ENCODE peak calls at places on chromosomes 11 and 22, in five cellular contexts. J is IMR-90, O is thoracic aorta, E is uterus, K is neural progenitor cell. B is an unnamed sample. For H3K9me3, the result is how much of the 10 kb centered on the place peaks cover.

GRCh38 chr22:22558972-22559603 is at the start of gene PRAME:
- DNase-seq in E (no peak), O (no peak), K (peak), J (peak), B (peak)

GRCh38 chr22:20430641-20431519 is 6.7 kb downstream of the SCARF2 start:
- DNase-seq in J (no peak), O (no peak), K (peak), E (no peak), B (no peak)

GRCh38 chr22:30420401-30421178 is 5.0 kb upstream of the MTFP1 start:
- DNase-seq in J (peak), O (no peak), E (no peak), K (no peak), B (no peak)

GRCh38 chr22:17890245-17890671 is 116.0 kb upstream of the BID start:
- DNase-seq in O (no peak), J (peak), K (no peak), E (no peak), B (peak)

GRCh38 chr22:34080501-34080900 is 160.2 kb upstream of the LARGE1 start:
- DNase-seq in O (no peak), K (no peak), J (no peak), E (no peak), B (no peak)

GRCh38 chr22:44351037-44351436 is 38.3 kb upstream of the SHISAL1 start:
- DNase-seq in K (no peak), O (no peak), E (no peak), J (no peak), B (no peak)

GRCh38 chr11:121466063-121466794 is 13.5 kb upstream of the SORL1-AS1 start:
- DNase-seq in J (peak), K (peak), E (peak), O (peak), B (peak)

GRCh38 chr11:119319136-119319701 is 2.3 kb upstream of the MCAM start:
- DNase-seq in E (no peak), O (no peak), K (no peak), J (no peak), B (no peak)

GRCh38 chr22:31248965-31249940 is 37.2 kb downstream of the LIMK2 start:
- DNase-seq in J (no peak), K (no peak), E (no peak), O (no peak), B (no peak)

GRCh38 chr11:122033631-122034030 is 82.4 kb downstream of the BLID start:
- DNase-seq in O (no peak), E (no peak), J (no peak), K (no peak), B (no peak)

GRCh38 chr11:95802806-95803205 is 12.5 kb downstream of the CEP57 start:
- DNase-seq in E (no peak), O (no peak), J (no peak), K (no peak), B (no peak)

GRCh38 chr11:15127341-15127740 is 12.6 kb downstream of the INSC start:
- DNase-seq in O (no peak), J (peak), E (no peak), K (no peak), B (no peak)

GRCh38 chr11:95517453-95517852 is 272.1 kb downstream of the FAM76B start:
- DNase-seq in O (no peak), E (no peak), J (no peak), K (no peak), B (no peak)

GRCh38 chr11:125207866-125208425 is 43.4 kb downstream of the PKNOX2 start:
- DNase-seq in E (no peak), J (peak), K (no peak), O (no peak), B (no peak)

GRCh38 chr22:26079009-26079408 is 90.3 kb upstream of the SEZ6L start:
- DNase-seq in J (no peak), E (no peak), K (peak), O (no peak), B (no peak)

GRCh38 chr11:114311946-114312345 is 15.7 kb downstream of the NNMT start:
- DNase-seq in E (no peak), K (no peak), O (no peak), J (no peak), B (no peak)

GRCh38 chr11:45666648-45667642 is 1.5 kb upstream of the CHST1 start:
- DNase-seq in K (no peak), J (no peak), O (no peak), E (no peak), B (no peak)

GRCh38 chr11:124832571-124832970 is 32.4 kb upstream of the MSANTD2 start:
- DNase-seq in O (no peak), K (no peak), J (no peak), E (no peak), B (no peak)

GRCh38 chr11:113779496-113779895 is at the start of gene CLDN25:
- DNase-seq in J (no peak), K (no peak), O (no peak), E (no peak), B (no peak)

GRCh38 chr11:90818196-90818735 is 595.4 kb upstream of the CHORDC1 start:
- DNase-seq in J (no peak), K (no peak), E (no peak), O (no peak), B (no peak)

GRCh38 chr11:124170801-124171586 is 12.2 kb upstream of the OR10D3 start:
- DNase-seq in J (no peak), E (no peak), K (no peak), O (no peak), B (no peak)

GRCh38 chr11:133892126-133892525 is 46.8 kb upstream of the SPATA19 start:
- DNase-seq in E (no peak), K (no peak), J (no peak), O (no peak), B (no peak)

GRCh38 chr11:1771273-1771672 is 7.5 kb upstream of the CTSD start:
- DNase-seq in K (no peak), J (no peak), E (no peak), O (peak), B (peak)

GRCh38 chr11:26710489-26710888 is 11.4 kb downstream of the SLC5A12 start:
- DNase-seq in O (no peak), J (no peak), E (no peak), K (no peak), B (no peak)

GRCh38 chr22:44091021-44091721 is 67.1 kb downstream of the PARVB start:
- DNase-seq in K (peak), E (no peak), O (no peak), J (no peak), B (no peak)

GRCh38 chr11:11813288-11813962 is 28.3 kb upstream of the USP47 start:
- DNase-seq in K (no peak), J (peak), O (peak), E (peak), B (no peak)

GRCh38 chr11:68200639-68201038 is 12.5 kb downstream of the KMT5B start:
- DNase-seq in J (peak), K (no peak), O (no peak), E (no peak), B (no peak)

GRCh38 chr11:119509277-119509841 is 86.4 kb upstream of the THY1 start:
- DNase-seq in J (peak), E (no peak), O (no peak), K (no peak), B (no peak)

GRCh38 chr11:61037694-61038093 is 64.6 kb upstream of the CD5 start:
- DNase-seq in K (no peak), O (no peak), E (no peak), J (no peak), B (no peak)

GRCh38 chr11:88292156-88292844 is 45.2 kb downstream of the CTSC start:
- DNase-seq in K (no peak), O (no peak), J (peak), E (peak), B (no peak)

GRCh38 chr11:101840720-101841119 is 74.1 kb upstream of the CEP126 start:
- DNase-seq in E (no peak), J (peak), K (no peak), O (no peak), B (no peak)

GRCh38 chr11:16794047-16794818 is 55.8 kb downstream of the C11orf58 start:
- DNase-seq in O (no peak), J (no peak), K (peak), E (no peak), B (no peak)

GRCh38 chr11:45210846-45211245 is 64.4 kb downstream of the PRDM11 start:
- DNase-seq in K (no peak), O (no peak), E (peak), J (no peak), B (no peak)

GRCh38 chr11:63939351-63939920 is 634 bp downstream of the NAA40 start:
- DNase-seq in K (no peak), J (no peak), O (no peak), E (no peak), B (no peak)

GRCh38 chr11:86134580-86135318 is 65.9 kb upstream of the PICALM start:
- DNase-seq in J (no peak), K (no peak), E (no peak), O (no peak), B (no peak)

DNA sequence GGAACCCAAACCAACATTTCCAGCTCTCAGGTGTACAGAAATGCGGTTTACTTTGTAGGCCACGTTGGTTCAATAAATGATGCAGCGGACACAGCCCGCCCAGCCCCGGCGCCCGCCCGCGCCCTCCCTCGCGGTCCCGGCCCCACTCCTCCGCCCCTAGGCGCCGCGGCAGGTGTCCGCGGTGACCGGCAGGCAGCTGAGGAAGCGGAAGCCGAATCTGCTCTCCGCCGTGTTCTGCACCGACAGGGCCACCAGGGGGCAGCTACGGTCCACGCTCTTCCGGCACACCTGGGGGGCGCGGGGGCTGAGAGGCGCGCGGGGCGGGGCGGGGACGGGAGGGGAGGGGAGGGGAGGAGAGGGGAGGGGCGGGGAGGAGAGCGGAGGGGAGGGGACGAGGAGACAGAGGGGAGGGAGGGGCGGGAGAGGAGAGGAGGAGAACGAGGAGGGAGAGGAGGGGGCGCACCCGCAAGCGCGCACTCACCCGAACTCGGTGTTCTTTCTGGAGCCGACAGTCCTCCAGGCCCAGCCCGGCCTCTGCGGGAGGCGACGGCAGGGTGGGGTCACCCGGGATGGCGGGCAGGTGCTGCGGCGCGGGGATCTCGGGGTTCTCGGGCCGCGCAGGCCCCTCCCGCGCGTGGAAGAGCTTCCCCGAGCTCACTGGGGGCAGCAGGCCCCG is 5.6 kb downstream of the LMNTD2 start:
- DNase-seq in E (no peak), O (no peak), J (no peak), K (peak), B (peak)
- H3K4me3 ChIP-seq in E (no peak), O (peak), J (no peak), K (peak), B (peak)

DNA sequence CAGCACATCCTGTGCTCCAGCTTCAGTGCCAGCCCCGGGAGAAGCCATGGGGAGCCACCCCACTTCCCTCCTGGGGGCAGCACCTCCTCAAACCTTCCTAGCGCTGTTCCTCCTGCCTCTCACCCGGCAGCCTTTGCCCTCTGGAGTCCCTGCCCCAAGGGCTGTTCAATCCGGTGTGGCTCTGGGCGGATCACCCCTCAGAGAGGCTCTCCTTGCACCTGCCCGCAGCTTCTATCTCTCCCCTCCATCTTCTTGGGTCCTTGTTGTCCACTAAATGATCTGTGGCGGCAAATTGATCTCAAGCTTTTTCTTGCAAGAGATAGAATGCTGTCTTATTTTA is 18.1 kb upstream of the CDKN1C start:
- DNase-seq in O (no peak), E (no peak), K (no peak), J (no peak), B (no peak)
- TF ChIP-seq CTCF in O (no peak), E (no peak), K (no peak), J (no peak), B (no peak)

DNA sequence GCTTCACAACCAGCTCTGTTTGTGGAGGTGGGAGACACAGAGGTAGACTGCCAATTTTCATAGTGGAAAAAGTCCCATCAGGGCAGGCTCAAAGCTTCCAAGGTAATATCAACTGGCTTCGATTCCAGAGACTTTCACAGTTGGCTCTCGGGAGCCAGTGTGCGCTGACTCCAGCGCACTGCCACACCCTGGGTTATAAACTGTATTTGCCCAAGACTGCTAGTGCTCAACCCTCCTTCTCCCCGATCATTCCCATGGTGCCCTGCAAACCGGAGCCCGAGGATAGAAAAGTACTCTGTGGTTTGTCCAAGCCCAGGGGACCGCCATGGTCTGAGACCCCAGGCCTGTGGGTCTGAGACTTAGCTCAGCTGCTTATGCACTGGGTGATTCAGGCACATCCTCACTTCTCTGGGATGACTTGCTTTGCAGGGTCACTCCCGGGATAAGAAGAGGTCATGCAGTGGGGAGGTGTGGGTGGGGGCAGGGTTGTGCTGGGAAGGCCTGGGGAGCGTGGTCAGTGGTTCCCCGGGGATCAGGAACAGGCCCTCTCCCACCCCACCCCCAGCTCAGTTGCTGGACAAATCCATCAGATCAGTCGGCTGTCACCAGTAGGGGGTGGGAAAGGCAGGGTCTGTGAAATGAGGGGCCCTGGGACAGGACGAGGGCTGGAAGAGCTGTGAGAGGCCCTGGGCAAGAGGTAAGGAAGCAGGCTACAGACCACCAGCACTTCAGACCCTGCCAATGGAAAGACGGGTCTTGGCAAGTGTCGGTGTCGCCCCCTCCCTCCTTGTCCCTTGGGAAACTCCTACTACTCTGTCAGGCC is 26.7 kb upstream of the PICK1 start:
- DNase-seq in J (peak), E (no peak), O (no peak), K (peak), B (no peak)
- H3K9me3 ChIP-seq in J (under half), E (under half), O (under half), K (under half), B (under half)

DNA sequence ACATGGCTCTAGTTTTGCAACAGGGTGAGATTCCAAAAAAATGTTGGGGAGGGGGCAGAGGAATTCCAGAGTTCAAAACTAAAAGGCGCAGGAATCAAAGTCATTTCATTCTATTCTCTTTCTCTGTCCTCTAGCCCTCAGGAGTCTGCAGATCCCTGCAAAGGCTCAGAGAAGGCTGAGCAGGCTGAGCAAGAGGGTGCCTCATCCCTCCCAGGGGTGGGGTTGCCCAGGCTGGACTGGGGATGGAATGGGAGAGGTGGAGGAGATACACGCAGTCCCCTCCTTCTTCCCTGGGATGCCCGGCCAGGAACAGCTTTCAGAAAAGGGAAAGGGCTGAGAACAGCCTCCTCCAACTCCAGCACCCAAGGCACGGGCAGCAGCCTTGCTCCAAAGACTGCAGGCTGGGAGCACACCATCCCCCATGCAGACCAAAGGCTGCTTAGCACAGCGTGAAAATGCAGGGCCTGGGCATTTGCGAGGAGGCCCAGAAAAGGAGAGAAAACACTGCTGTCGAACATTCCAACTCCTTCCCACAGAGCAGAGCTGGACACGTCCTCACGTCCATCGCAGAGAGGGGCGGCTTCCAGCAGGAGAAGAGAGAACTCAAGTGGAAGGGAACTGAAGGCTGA is 51.8 kb downstream of the MN1 start:
- DNase-seq in J (peak), K (peak), O (no peak), E (no peak), B (no peak)
- H3K4me3 ChIP-seq in J (no peak), K (no peak), O (no peak), E (no peak), B (no peak)

GRCh38 chr11:33704240-33705002 is 3.8 kb upstream of the C11orf91 start:
- DNase-seq in O (no peak), J (no peak), K (no peak), E (no peak), B (no peak)
- TF ChIP-seq CTCF in O (no peak), J (peak), K (no peak), E (no peak), B (no peak)

GRCh38 chr22:37167981-37168647 is 18.4 kb upstream of the IL2RB start:
- DNase-seq in J (no peak), K (no peak), E (no peak), O (no peak), B (no peak)

GRCh38 chr22:37167176-37167980 is 17.7 kb upstream of the IL2RB start:
- DNase-seq in O (no peak), J (no peak), K (no peak), E (no peak), B (no peak)

GRCh38 chr22:37171662-37172061 is 16.4 kb downstream of the C1QTNF6 start:
- DNase-seq in E (no peak), J (no peak), O (no peak), K (no peak), B (no peak)

GRCh38 chr22:37169947-37170688 is 17.9 kb downstream of the C1QTNF6 start:
- DNase-seq in J (no peak), O (no peak), E (no peak), K (no peak), B (no peak)

GRCh38 chr22:37169412-37169811 is 18.6 kb downstream of the C1QTNF6 start:
- DNase-seq in K (no peak), E (no peak), J (no peak), O (no peak), B (peak)
- H3K9me3 ChIP-seq in K (under half), E (under half), J (under half), O (under half), B (under half)

DNA sequence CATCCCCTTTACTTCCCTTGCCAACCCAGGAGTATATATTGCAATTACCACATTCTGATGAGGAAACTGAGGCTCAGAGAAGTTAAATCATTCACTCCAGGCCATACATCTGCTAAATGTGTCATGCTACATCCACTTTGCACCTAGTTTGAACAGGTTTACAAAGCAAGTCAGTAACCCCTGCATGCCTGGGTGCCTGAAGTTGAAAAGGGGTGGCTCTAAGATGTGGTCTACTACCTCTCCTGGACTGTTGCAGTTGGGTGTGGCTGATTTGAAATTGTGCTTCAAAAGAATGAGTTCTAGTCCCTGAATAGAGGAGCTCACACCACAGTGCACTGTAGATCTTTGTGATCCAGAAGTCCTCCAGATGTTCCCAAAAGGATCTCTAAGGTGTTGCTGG is 23.7 kb downstream of the FLI1 start:
- DNase-seq in E (no peak), J (no peak), K (no peak), O (no peak), B (no peak)
- H3K4me3 ChIP-seq in E (no peak), J (no peak), K (no peak), O (no peak), B (no peak)

GRCh38 chr22:50455201-50455600 is 19.6 kb downstream of the SBF1 start:
- DNase-seq in J (no peak), K (no peak), O (no peak), E (no peak), B (no peak)

GRCh38 chr22:50459016-50459415 is 15.8 kb downstream of the SBF1 start:
- DNase-seq in E (no peak), O (no peak), K (no peak), J (no peak), B (no peak)

GRCh38 chr22:50454556-50455075 is 20.2 kb downstream of the SBF1 start:
- DNase-seq in K (no peak), O (no peak), E (no peak), J (no peak), B (no peak)

GRCh38 chr22:50456026-50456425 is 18.8 kb downstream of the SBF1 start:
- DNase-seq in O (no peak), E (no peak), K (no peak), J (no peak), B (no peak)

GRCh38 chr22:50456466-50457234 is 18.2 kb downstream of the SBF1 start:
- DNase-seq in K (peak), O (no peak), J (no peak), E (no peak), B (no peak)
- TF ChIP-seq CTCF in K (peak), O (no peak), J (peak), E (no peak), B (no peak)